ENCODE peak calls at places on chromosomes 7 and 10, in eight cellular contexts. C, P, G, J, A, E, V and O are unnamed samples.

GRCh38 chr10:112517381-112517976 is 70.5 kb downstream of the VTI1A start:
- DNase-seq in C (no peak), P (no peak), G (no peak), J (no peak), A (no peak), E (no peak), V (no peak), O (peak; percentile 77)

GRCh38 chr7:927031-927671 is 27.3 kb downstream of the ADAP1 start:
- DNase-seq in C (peak; percentile 16), P (peak; percentile 15), G (peak; percentile 15), J (no peak), A (no peak), E (no peak), V (no peak), O (no peak)

GRCh38 chr7:27972272-27972671 is 208.3 kb downstream of the JAZF1 start:
- DNase-seq in C (no peak), P (no peak), G (no peak), J (no peak), A (no peak), E (no peak), V (no peak), O (no peak)

GRCh38 chr10:29860159-29860558 is 199.2 kb downstream of the JCAD start:
- DNase-seq in C (no peak), P (no peak), G (no peak), J (no peak), A (no peak), E (no peak), V (peak; percentile 12), O (peak; percentile 83)

GRCh38 chr7:148700693-148701092 is 2.0 kb downstream of the CUL1 start:
- DNase-seq in C (no peak), P (no peak), G (no peak), J (no peak), A (no peak), E (peak; percentile 56), V (peak; percentile 50), O (peak; percentile 50)

GRCh38 chr10:101839421-101840063 is 4.1 kb downstream of the KCNIP2 start:
- DNase-seq in C (peak; percentile 60), P (peak; percentile 57), G (peak; percentile 37), J (peak; percentile 76), A (peak; percentile 57), E (peak; percentile 72), V (peak; percentile 11), O (no peak)

GRCh38 chr7:151139071-151139521 is 28.4 kb downstream of the GBX1 start:
- DNase-seq in C (no peak), P (no peak), G (no peak), J (no peak), A (no peak), E (no peak), V (no peak), O (no peak)

GRCh38 chr7:108204281-108204796 is 74.2 kb upstream of the LAMB4 start:
- DNase-seq in C (no peak), P (no peak), G (no peak), J (no peak), A (no peak), E (no peak), V (no peak), O (no peak)

GRCh38 chr7:100088621-100089457 is at the start of gene COPS6:
- DNase-seq in C (peak; percentile 87), P (peak; percentile 92), G (peak; percentile 82), J (peak; percentile 78), A (peak; percentile 89), E (peak; percentile 90), V (peak; percentile 64), O (peak; percentile 58)

GRCh38 chr7:85160223-85160622 is 26.6 kb downstream of the SEMA3D start:
- DNase-seq in C (no peak), P (no peak), G (no peak), J (no peak), A (no peak), E (no peak), V (peak; percentile 68), O (peak; percentile 88)

GRCh38 chr7:102425639-102426267 is 7.6 kb upstream of the ORAI2 start:
- DNase-seq in C (peak; percentile 63), P (peak; percentile 69), G (no peak), J (peak; percentile 54), A (peak; percentile 45), E (no peak), V (no peak), O (no peak)

GRCh38 chr7:36487756-36488336 is 98.2 kb downstream of the ANLN start:
- DNase-seq in C (no peak), P (no peak), G (no peak), J (no peak), A (no peak), E (peak; percentile 69), V (peak; percentile 68), O (peak; percentile 45)

GRCh38 chr10:47261121-47261520 is 38.9 kb upstream of the GDF10 start:
- DNase-seq in C (no peak), P (no peak), G (no peak), J (no peak), A (no peak), E (no peak), V (no peak), O (no peak)

GRCh38 chr10:47258921-47259320 is 41.1 kb upstream of the GDF10 start:
- DNase-seq in C (no peak), P (no peak), G (no peak), J (no peak), A (no peak), E (no peak), V (no peak), O (no peak)

GRCh38 chr10:47259521-47259920 is 40.5 kb upstream of the GDF10 start:
- DNase-seq in C (no peak), P (no peak), G (no peak), J (no peak), A (no peak), E (no peak), V (no peak), O (no peak)

GRCh38 chr10:47261556-47261955 is 38.4 kb upstream of the GDF10 start:
- DNase-seq in C (no peak), P (no peak), G (no peak), J (no peak), A (no peak), E (no peak), V (no peak), O (no peak)

DNA sequence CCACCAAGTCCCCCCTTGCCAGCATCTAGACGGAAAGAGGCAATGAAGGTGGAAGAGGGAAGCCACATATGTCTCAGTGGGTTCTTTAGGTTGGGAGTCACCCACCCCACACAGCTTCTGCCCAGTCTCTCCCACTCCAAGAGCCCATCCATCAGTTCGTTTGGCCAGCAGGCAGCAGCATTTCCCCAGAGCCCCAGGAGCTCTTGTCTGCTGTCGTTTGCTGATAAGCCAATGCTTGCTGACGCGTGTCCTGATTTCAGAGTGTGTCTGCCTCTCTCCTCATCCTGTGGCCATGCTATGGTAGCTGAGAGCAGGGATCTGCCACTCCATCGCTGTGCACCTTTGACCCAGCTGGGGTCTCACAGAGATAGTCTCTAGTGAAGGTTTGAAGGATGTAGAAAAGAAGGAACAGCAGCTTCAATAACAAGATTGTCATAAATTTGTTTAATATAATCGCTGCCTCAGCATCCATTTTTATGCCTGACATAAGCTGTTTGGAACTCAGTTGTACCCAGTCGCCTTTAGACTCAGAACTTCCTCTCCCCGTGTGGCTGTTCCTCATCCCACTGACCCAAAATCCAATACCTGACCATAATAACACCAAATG is 39.4 kb upstream of the GDF10 start:
- DNase-seq in C (no peak), P (peak; percentile 43), G (no peak), J (no peak), A (no peak), E (no peak), V (no peak), O (no peak)
- H3K4me1 ChIP-seq in C (no peaks in the 10 kb centered on the region), P (no peaks in the 10 kb centered on the region), G (no peaks in the 10 kb centered on the region), J (no peaks in the 10 kb centered on the region), A (no peaks in the 10 kb centered on the region), E (no peaks in the 10 kb centered on the region), V (peaks cover 2% of the 10 kb centered on the region), O (no peaks in the 10 kb centered on the region)

GRCh38 chr7:142855401-142855743 is 496 bp downstream of the EPHB6 start:
- DNase-seq in C (no peak), P (no peak), G (no peak), J (no peak), A (no peak), E (no peak), V (no peak), O (no peak)
- TF ChIP-seq CTCF in C (no peak), P (no peak), G (no peak), J (peak; percentile 41), A (no peak), E (peak; percentile 12), V (no peak), O (no peak)

GRCh38 chr10:74024600-74024999 is 26.7 kb downstream of the VCL start:
- DNase-seq in C (no peak), P (no peak), G (no peak), J (no peak), A (no peak), E (no peak), V (no peak), O (no peak)

GRCh38 chr10:74022941-74023629 is 25.2 kb downstream of the VCL start:
- DNase-seq in C (no peak), P (no peak), G (no peak), J (no peak), A (no peak), E (no peak), V (no peak), O (no peak)

GRCh38 chr10:74025380-74025978 is 27.6 kb downstream of the VCL start:
- DNase-seq in C (no peak), P (no peak), G (no peak), J (no peak), A (no peak), E (no peak), V (no peak), O (no peak)

GRCh38 chr10:74027702-74028101 is 29.8 kb downstream of the VCL start:
- DNase-seq in C (no peak), P (no peak), G (no peak), J (no peak), A (no peak), E (no peak), V (peak; percentile 46), O (no peak)

GRCh38 chr10:74026428-74026979 is 28.6 kb downstream of the VCL start:
- DNase-seq in C (no peak), P (no peak), G (no peak), J (no peak), A (no peak), E (no peak), V (no peak), O (no peak)
- H3K27ac ChIP-seq in C (no peak overlapping the region), P (peak overlapping the region; percentile 56), G (peak overlapping the region; percentile 34), J (no peak overlapping the region), A (no peak overlapping the region), E (peak overlapping the region; percentile 17), V (no peak overlapping the region), O (no peak overlapping the region)

GRCh38 chr10:74921744-74922143 is 95.3 kb downstream of the KAT6B start:
- DNase-seq in C (no peak), P (no peak), G (no peak), J (no peak), A (no peak), E (no peak), V (peak; percentile 12), O (no peak)

GRCh38 chr10:74925716-74926115 is 99.3 kb downstream of the KAT6B start:
- DNase-seq in C (no peak), P (peak; percentile 29), G (no peak), J (no peak), A (peak; percentile 25), E (no peak), V (no peak), O (no peak)

GRCh38 chr10:74923556-74923955 is 97.2 kb downstream of the KAT6B start:
- DNase-seq in C (no peak), P (no peak), G (no peak), J (peak; percentile 44), A (peak; percentile 18), E (no peak), V (no peak), O (no peak)

GRCh38 chr10:74924251-74924954 is 98.0 kb downstream of the KAT6B start:
- DNase-seq in C (no peak), P (no peak), G (no peak), J (no peak), A (no peak), E (peak; percentile 55), V (peak; percentile 97), O (peak; percentile 81)

GRCh38 chr10:74922921-74923320 is 96.5 kb downstream of the KAT6B start:
- DNase-seq in C (no peak), P (no peak), G (no peak), J (no peak), A (no peak), E (no peak), V (peak; percentile 52), O (no peak)
- H3K4me1 ChIP-seq in C (peaks cover 59% of the 10 kb centered on the region), P (peaks cover 3% of the 10 kb centered on the region), G (peaks cover 4% of the 10 kb centered on the region), J (peaks cover 11% of the 10 kb centered on the region), A (peaks cover 70% of the 10 kb centered on the region), E (peaks cover 33% of the 10 kb centered on the region), V (peaks cover 27% of the 10 kb centered on the region), O (peaks cover 27% of the 10 kb centered on the region)